ENCODE peak calls at places on chromosome 21, in six cellular contexts. P is heart left ventricle, U is ovary, F is stomach, K is IMR-90, G is breast epithelium. S is an unnamed sample.

GRCh38 chr21:16420086-16420724 is 690.4 kb downstream of the USP25 start:
- DNase-seq in P (peak; percentile 56), K (peak; percentile 18), G (no peak), F (peak; percentile 42), U (peak; percentile 69), S (peak; percentile 29)

GRCh38 chr21:37656899-37657298 is 259.4 kb downstream of the KCNJ6 start:
- DNase-seq in G (no peak), P (no peak), K (no peak), U (no peak), F (no peak), S (no peak)

GRCh38 chr21:26473471-26473870 is 99.6 kb downstream of the CYYR1 start:
- DNase-seq in F (no peak), K (no peak), U (no peak), P (no peak), G (no peak), S (no peak)

GRCh38 chr21:16124397-16125130 is 394.8 kb downstream of the USP25 start:
- DNase-seq in U (peak; percentile 42), K (peak; percentile 89), G (no peak), P (no peak), F (no peak), S (no peak)

GRCh38 chr21:40143822-40144525 is 276.7 kb downstream of the PCP4 start:
- DNase-seq in F (peak; percentile 60), K (peak; percentile 18), G (peak; percentile 61), P (peak; percentile 45), U (no peak), S (peak; percentile 60)

GRCh38 chr21:19565587-19565986 is 1162.0 kb upstream of the TMPRSS15 start:
- DNase-seq in F (no peak), P (no peak), U (no peak), G (no peak), K (no peak), S (no peak)

GRCh38 chr21:14949603-14950002 is 115.2 kb downstream of the NRIP1 start:
- DNase-seq in U (no peak), F (no peak), K (no peak), P (no peak), G (no peak), S (no peak)

GRCh38 chr21:39867198-39867650 is at the start of gene PCP4:
- DNase-seq in G (no peak), F (peak; percentile 48), K (no peak), P (peak; percentile 24), U (no peak), S (peak; percentile 71)

GRCh38 chr21:25323356-25323949 is 283.8 kb downstream of the MRPL39 start:
- DNase-seq in F (no peak), K (no peak), G (no peak), P (no peak), U (no peak), S (no peak)

GRCh38 chr21:39849014-39849655 is 18.1 kb upstream of the PCP4 start:
- DNase-seq in F (no peak), P (no peak), G (no peak), U (no peak), K (no peak), S (no peak)

GRCh38 chr21:38809170-38809878 is 3.6 kb downstream of the ETS2 start:
- DNase-seq in P (no peak), U (no peak), G (no peak), K (no peak), F (no peak), S (no peak)

GRCh38 chr21:14076143-14076806 is 134.5 kb downstream of the LIPI start:
- DNase-seq in K (no peak), G (no peak), F (no peak), U (no peak), P (no peak), S (no peak)

GRCh38 chr21:42063206-42063577 is 7.9 kb upstream of the UMODL1 start:
- DNase-seq in F (peak; percentile 48), K (no peak), G (no peak), U (no peak), P (no peak), S (no peak)

GRCh38 chr21:14545906-14546480 is at the start of gene SAMSN1:
- DNase-seq in F (peak; percentile 34), P (peak; percentile 39), U (no peak), G (no peak), K (no peak), S (peak; percentile 14)

GRCh38 chr21:28608646-28609045 is 384.0 kb downstream of the LTN1 start:
- DNase-seq in U (no peak), F (no peak), P (no peak), G (no peak), K (no peak), S (no peak)

GRCh38 chr21:26909972-26910371 is 56.9 kb downstream of the ADAMTS5 start:
- DNase-seq in F (no peak), P (no peak), G (no peak), U (no peak), K (no peak), S (no peak)

GRCh38 chr21:40793057-40793456 is 53.9 kb downstream of the DSCAM start:
- DNase-seq in G (no peak), U (no peak), F (no peak), K (peak; percentile 10), P (no peak), S (no peak)

GRCh38 chr21:38075833-38076567 is 159.7 kb upstream of the KCNJ6 start:
- DNase-seq in P (no peak), G (no peak), K (no peak), U (no peak), F (no peak), S (no peak)

GRCh38 chr21:35045539-35046222 is 3.4 kb downstream of the RUNX1 start:
- DNase-seq in U (no peak), F (no peak), K (no peak), G (no peak), P (no peak), S (no peak)

GRCh38 chr21:37601027-37601426 is 234.5 kb downstream of the DYRK1A start:
- DNase-seq in F (no peak), K (no peak), P (no peak), G (no peak), U (no peak), S (no peak)

GRCh38 chr21:14825405-14826032 is 239.3 kb downstream of the NRIP1 start:
- DNase-seq in K (no peak), U (no peak), G (no peak), F (no peak), P (no peak), S (no peak)

GRCh38 chr21:41630249-41630648 is 122.3 kb upstream of the TMPRSS2 start:
- DNase-seq in G (no peak), F (no peak), K (peak; percentile 100), U (no peak), P (no peak), S (no peak)

GRCh38 chr21:9758141-9758540 is 763.2 kb upstream of the TPTE start:
- DNase-seq in P (no peak), F (no peak), G (no peak), K (no peak), U (no peak), S (no peak)

GRCh38 chr21:29704719-29705118 is 235.1 kb downstream of the GRIK1 start:
- DNase-seq in G (no peak), U (no peak), P (no peak), K (peak; percentile 6), F (no peak), S (no peak)

GRCh38 chr21:46448108-46448507 is 10.6 kb upstream of the DIP2A start:
- DNase-seq in P (no peak), G (no peak), F (no peak), K (no peak), U (no peak), S (no peak)
- TF ChIP-seq POLR2A in P (no peak), G (no peak), F (no peak), K (no peak), U (no peak), S (no peak)

DNA sequence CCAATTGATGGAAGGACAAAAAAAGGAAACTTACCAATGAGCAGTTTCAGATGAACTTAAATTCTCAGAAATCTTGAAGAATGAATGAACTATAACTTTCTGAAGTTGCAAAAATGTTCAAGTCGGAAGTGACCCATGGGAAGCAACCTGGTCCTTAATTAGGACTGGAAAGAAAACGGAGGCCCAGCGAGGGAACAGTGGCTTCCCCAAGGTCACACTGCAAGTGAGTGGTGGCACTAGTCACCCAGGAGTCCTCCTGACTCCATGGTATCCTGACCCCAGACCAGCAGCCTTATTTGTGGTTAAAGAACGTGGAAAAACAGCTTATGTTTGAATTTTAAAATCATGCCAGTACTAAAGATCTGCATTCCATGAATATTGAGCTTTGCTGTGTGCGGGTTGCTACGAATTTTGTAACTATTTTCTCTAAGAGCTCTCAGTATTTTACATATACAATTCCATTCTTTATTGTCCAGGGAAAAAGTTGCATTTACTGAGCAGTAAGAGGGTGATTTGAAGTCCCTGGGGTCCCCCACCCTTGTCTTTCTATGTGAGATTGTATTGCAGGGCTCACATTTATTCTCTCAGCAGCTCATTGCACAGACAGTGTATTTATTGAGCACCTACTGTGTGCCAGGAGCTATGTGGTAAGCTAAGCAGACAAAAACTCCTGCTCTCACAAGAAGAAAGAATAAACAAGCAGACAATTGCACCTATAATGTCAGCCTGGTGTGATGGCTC is 61.5 kb upstream of the ATP5PO start:
- DNase-seq in K (no peak), P (no peak), G (no peak), U (no peak), F (no peak), S (no peak)
- H3K27ac ChIP-seq in K (peak overlapping the region; percentile 89), P (peak overlapping the region; percentile 72), G (no peak overlapping the region), U (no peak overlapping the region), F (peak overlapping the region; percentile 59), S (no peak overlapping the region)

GRCh38 chr21:36381841-36382589 is 3.2 kb upstream of the CHAF1B start:
- DNase-seq in F (no peak), P (no peak), K (peak; percentile 9), U (no peak), G (no peak), S (no peak)

GRCh38 chr21:36388076-36388475 is 2.9 kb downstream of the CHAF1B start:
- DNase-seq in G (no peak), K (no peak), P (no peak), F (no peak), U (no peak), S (no peak)

GRCh38 chr21:36384885-36385232 is 333 bp upstream of the CHAF1B start:
- DNase-seq in F (no peak), K (no peak), U (no peak), P (no peak), G (no peak), S (no peak)

GRCh38 chr21:36385909-36386642 is 884 bp downstream of the CHAF1B start:
- DNase-seq in P (no peak), G (no peak), F (no peak), U (no peak), K (peak; percentile 11), S (no peak)

GRCh38 chr21:36385233-36385908 is at the start of gene CHAF1B:
- DNase-seq in K (peak; percentile 65), F (peak; percentile 85), P (peak; percentile 75), G (peak; percentile 69), U (peak; percentile 90), S (peak; percentile 83)
- TF ChIP-seq POLR2A in K (peak; percentile 42), F (no peak), P (no peak), G (peak; percentile 26), U (peak; percentile 57), S (peak; percentile 52)

GRCh38 chr21:31772674-31773555 is 41.0 kb upstream of the SCAF4 start:
- DNase-seq in K (no peak), P (no peak), G (no peak), U (no peak), F (no peak), S (no peak)

GRCh38 chr21:31766895-31767294 is 35.0 kb upstream of the SCAF4 start:
- DNase-seq in K (no peak), U (no peak), F (no peak), G (no peak), P (no peak), S (no peak)

GRCh38 chr21:31768720-31769119 is 36.8 kb upstream of the SCAF4 start:
- DNase-seq in U (no peak), F (no peak), K (no peak), P (no peak), G (no peak), S (no peak)

GRCh38 chr21:31771685-31772084 is 39.8 kb upstream of the SCAF4 start:
- DNase-seq in F (no peak), K (no peak), G (no peak), U (no peak), P (no peak), S (no peak)
- H3K27ac ChIP-seq in F (no peak overlapping the region), K (no peak overlapping the region), G (no peak overlapping the region), U (no peak overlapping the region), P (no peak overlapping the region), S (no peak overlapping the region)